ENCODE peak calls at places on chromosomes 13 and 19, in seven cellular contexts. M is sciatic nerve; Z is right lobe of liver; X is Right ventricle myocardium inferior; T is activated T-cell treated with anti-CD3 and anti-CD28 coated beads, Interleukin-2, amount 50 U/mL, for 4 hours; I is SK-N-SH treated with all-trans-retinoic acid at 6 μM for 48 hours; E is RWPE2. B is an unnamed sample.

GRCh38 chr13:41613984-41614581 is 156.7 kb downstream of the RGCC start:
- ATAC-seq in M (peak; percentile 85), Z (peak; percentile 82), X (peak; percentile 86), T (no peak), I (no peak), E (peak; percentile 20), B (peak; percentile 64)

GRCh38 chr13:46983881-46984280 is 87.0 kb upstream of the HTR2A start:
- ATAC-seq in M (no peak), Z (peak; percentile 88), X (no peak), T (no peak), I (no peak), E (peak; percentile 93), B (peak; percentile 97)

GRCh38 chr19:22332924-22333323 is 46.7 kb downstream of the ZNF729 start:
- ATAC-seq in M (no peak), Z (no peak), X (no peak), T (no peak), I (no peak), E (no peak), B (no peak)

GRCh38 chr13:40161008-40161694 is 505.3 kb downstream of the FOXO1 start:
- ATAC-seq in M (no peak), Z (no peak), X (no peak), T (no peak), I (no peak), E (no peak), B (no peak)

GRCh38 chr19:35717665-35718344 is at the start of gene KMT2B:
- ATAC-seq in M (peak; percentile 70), Z (no peak), X (peak; percentile 82), T (peak; percentile 1), I (peak; percentile 69), E (peak; percentile 67), B (peak; percentile 74)

GRCh38 chr13:108528303-108528702 is 101.1 kb upstream of the MYO16 start:
- ATAC-seq in M (no peak), Z (no peak), X (no peak), T (no peak), I (no peak), E (no peak), B (no peak)

GRCh38 chr13:80048802-80049201 is 292.1 kb downstream of the SPRY2 start:
- ATAC-seq in M (peak; percentile 97), Z (peak; percentile 90), X (peak; percentile 97), T (peak; percentile 97), I (peak; percentile 98), E (peak; percentile 99), B (peak; percentile 77)

GRCh38 chr19:17841371-17841809 is 6.4 kb downstream of the JAK3 start:
- ATAC-seq in M (peak; percentile 54), Z (no peak), X (no peak), T (no peak), I (peak; percentile 53), E (peak; percentile 33), B (no peak)

GRCh38 chr19:33905937-33906577 is 109.4 kb downstream of the KCTD15 start:
- ATAC-seq in M (peak; percentile 93), Z (peak; percentile 80), X (peak; percentile 90), T (peak; percentile 25), I (no peak), E (peak; percentile 71), B (peak; percentile 92)

GRCh38 chr19:41995959-41996797 is 2.1 kb upstream of the ATP1A3 start:
- ATAC-seq in M (no peak), Z (no peak), X (no peak), T (no peak), I (no peak), E (no peak), B (no peak)

GRCh38 chr19:13574933-13575332 is 68.7 kb upstream of the CACNA1A start:
- ATAC-seq in M (no peak), Z (no peak), X (no peak), T (no peak), I (peak; percentile 74), E (peak; percentile 17), B (no peak)

GRCh38 chr13:80339841-80340642 is 884 bp downstream of the SPRY2 start:
- ATAC-seq in M (peak; percentile 27), Z (peak; percentile 8), X (peak; percentile 11), T (no peak), I (peak; percentile 1), E (peak; percentile 2), B (peak; percentile 17)

GRCh38 chr19:9796113-9796773 is 22.6 kb downstream of the FBXL12 start:
- ATAC-seq in M (peak; percentile 25), Z (peak; percentile 38), X (peak; percentile 24), T (peak; percentile 41), I (peak; percentile 67), E (peak; percentile 57), B (peak; percentile 57)

GRCh38 chr13:28658539-28658795 is 463 bp upstream of the POMP start:
- ATAC-seq in M (peak; percentile 49), Z (peak; percentile 10), X (peak; percentile 23), T (no peak), I (peak; percentile 15), E (peak; percentile 10), B (no peak)

GRCh38 chr19:6217752-6218403 is 61.9 kb downstream of the MLLT1 start:
- ATAC-seq in M (peak; percentile 2), Z (no peak), X (peak; percentile 1), T (no peak), I (no peak), E (no peak), B (no peak)

GRCh38 chr13:40319699-40320586 is 346.5 kb downstream of the FOXO1 start:
- ATAC-seq in M (no peak), Z (no peak), X (no peak), T (peak; percentile 38), I (no peak), E (peak; percentile 61), B (no peak)

GRCh38 chr19:45293682-45294081 is 29.0 kb downstream of the CKM start:
- ATAC-seq in M (no peak), Z (peak; percentile 1), X (no peak), T (peak; percentile 74), I (no peak), E (peak; percentile 69), B (peak; percentile 64)

GRCh38 chr19:989381-990081 is 5.4 kb downstream of the WDR18 start:
- ATAC-seq in M (no peak), Z (no peak), X (no peak), T (no peak), I (no peak), E (no peak), B (no peak)

GRCh38 chr13:77767413-77767812 is 69.9 kb downstream of the SLAIN1 start:
- ATAC-seq in M (no peak), Z (peak; percentile 94), X (peak; percentile 26), T (no peak), I (no peak), E (no peak), B (no peak)

GRCh38 chr19:5091576-5092215 is 122.8 kb downstream of the KDM4B start:
- ATAC-seq in M (peak; percentile 70), Z (no peak), X (no peak), T (no peak), I (no peak), E (no peak), B (no peak)

GRCh38 chr13:94395889-94396288 is 83.6 kb downstream of the DCT start:
- ATAC-seq in M (no peak), Z (no peak), X (peak; percentile 76), T (no peak), I (no peak), E (no peak), B (no peak)

GRCh38 chr13:28503182-28503980 is 8.5 kb upstream of the FLT1 start:
- ATAC-seq in M (no peak), Z (no peak), X (no peak), T (no peak), I (no peak), E (no peak), B (no peak)

GRCh38 chr13:30376426-30377311 is 45.6 kb upstream of the UBE2L5 start:
- ATAC-seq in M (peak; percentile 28), Z (peak; percentile 17), X (no peak), T (peak; percentile 71), I (no peak), E (no peak), B (peak; percentile 43)

GRCh38 chr13:59047546-59047945 is 1116.2 kb downstream of the DIAPH3 start:
- ATAC-seq in M (no peak), Z (no peak), X (no peak), T (no peak), I (no peak), E (no peak), B (no peak)

GRCh38 chr13:75798353-75799245 is 162.5 kb downstream of the LMO7 start:
- ATAC-seq in M (no peak), Z (peak; percentile 91), X (no peak), T (peak; percentile 84), I (peak; percentile 72), E (peak; percentile 83), B (peak; percentile 63)

GRCh38 chr13:77836423-77836822 is 82.2 kb downstream of the EDNRB start:
- ATAC-seq in M (no peak), Z (peak; percentile 72), X (peak; percentile 32), T (no peak), I (no peak), E (no peak), B (no peak)

GRCh38 chr13:104949840-104950805 is 1585.3 kb downstream of the EFNB2 start:
- ATAC-seq in M (peak; percentile 94), Z (no peak), X (no peak), T (no peak), I (no peak), E (no peak), B (no peak)

GRCh38 chr19:21677696-21678418 is 89.5 kb downstream of the ZNF100 start:
- ATAC-seq in M (no peak), Z (no peak), X (peak; percentile 71), T (no peak), I (no peak), E (no peak), B (no peak)

GRCh38 chr13:48783181-48783630 is 129.5 kb downstream of the CYSLTR2 start:
- ATAC-seq in M (peak; percentile 85), Z (peak; percentile 86), X (peak; percentile 85), T (no peak), I (no peak), E (peak; percentile 88), B (peak; percentile 54)